ENCODE peak calls at places on chromosomes 2 and 18, in nine cellular contexts. W is cardiac fibroblast, O is bronchial epithelial cell, X is omental fat pad, K is A673, Z is kidney, S is heart left ventricle, M is keratinocyte, A is ovary. R is an unnamed sample.

GRCh38 chr2:128441341-128442052 is 122.8 kb upstream of the HS6ST1 start:
- DNase-seq in Z (peak), X (no peak), S (no peak), M (no peak), O (no peak), A (no peak), W (no peak), K (no peak), R (no peak)

GRCh38 chr18:4453712-4454547 is 1.2 kb downstream of the DLGAP1 start:
- DNase-seq in O (no peak), Z (peak), K (peak), S (no peak), M (no peak), X (no peak), W (no peak), A (no peak), R (peak)

GRCh38 chr2:64204006-64204632 is 59.9 kb upstream of the PELI1 start:
- DNase-seq in Z (no peak), A (no peak), K (peak), W (peak), S (peak), O (peak), M (no peak), X (no peak), R (peak)

GRCh38 chr2:156434461-156435291 is 1.5 kb upstream of the GPD2 start:
- DNase-seq in S (no peak), K (no peak), W (peak), X (no peak), Z (no peak), M (no peak), O (no peak), A (no peak), R (peak)

GRCh38 chr2:61950571-61951315 is 45.3 kb downstream of the COMMD1 start:
- DNase-seq in Z (no peak), A (no peak), S (no peak), M (no peak), K (no peak), X (no peak), O (peak), W (no peak), R (no peak)

GRCh38 chr18:2112435-2113045 is 458.8 kb downstream of the METTL4 start:
- DNase-seq in A (no peak), W (peak), Z (no peak), X (no peak), S (no peak), O (peak), K (no peak), M (no peak), R (no peak)

GRCh38 chr18:3594760-3595241 is 144.8 kb downstream of the TGIF1 start:
- DNase-seq in S (no peak), Z (no peak), K (peak), O (peak), A (peak), X (no peak), W (peak), M (no peak), R (no peak)

GRCh38 chr2:127637725-127638252 is 8.2 kb upstream of the GPR17 start:
- DNase-seq in K (peak), S (peak), A (no peak), O (peak), W (peak), X (no peak), M (peak), Z (no peak), R (no peak)

GRCh38 chr2:215626812-215627281 is 191.0 kb upstream of the FN1 start:
- DNase-seq in X (no peak), K (peak), M (no peak), Z (no peak), S (no peak), W (peak), A (no peak), O (no peak), R (no peak)

GRCh38 chr18:46705521-46705920 is 48.5 kb upstream of the LOXHD1 start:
- DNase-seq in Z (peak), X (no peak), K (no peak), S (no peak), W (no peak), A (no peak), M (no peak), O (no peak), R (no peak)

GRCh38 chr2:162091325-162092007 is 17.5 kb upstream of the DPP4 start:
- DNase-seq in K (no peak), M (peak), A (no peak), O (peak), W (no peak), Z (peak), S (no peak), X (no peak), R (no peak)

GRCh38 chr2:180999274-180999964 is 19.0 kb downstream of the UBE2E3 start:
- DNase-seq in K (no peak), O (peak), W (peak), A (no peak), Z (no peak), S (no peak), X (no peak), M (no peak), R (no peak)

GRCh38 chr2:189835855-189836558 is 51.8 kb downstream of the PMS1 start:
- DNase-seq in Z (no peak), S (no peak), A (no peak), X (no peak), O (no peak), M (no peak), W (no peak), K (no peak), R (no peak)

GRCh38 chr2:185185044-185185443 is 553.6 kb upstream of the FSIP2 start:
- DNase-seq in Z (peak), K (no peak), X (no peak), S (no peak), A (no peak), O (no peak), W (no peak), M (no peak), R (no peak)

GRCh38 chr2:112229365-112229764 is 25.5 kb downstream of the ZC3H8 start:
- DNase-seq in O (peak), M (peak), S (no peak), Z (no peak), K (peak), A (no peak), W (peak), X (no peak), R (no peak)

GRCh38 chr2:189393440-189394111 is 47.7 kb upstream of the WDR75 start:
- DNase-seq in W (peak), A (no peak), S (no peak), Z (no peak), O (peak), X (no peak), K (peak), M (peak), R (no peak)

GRCh38 chr2:55530539-55531081 is 11.1 kb downstream of the CFAP36 start:
- DNase-seq in S (no peak), A (no peak), W (no peak), O (no peak), Z (no peak), M (no peak), X (no peak), K (no peak), R (no peak)

GRCh38 chr18:11518788-11519685 is 90.4 kb upstream of the SLC35G4 start:
- DNase-seq in K (peak), A (no peak), Z (peak), O (peak), X (no peak), S (no peak), W (peak), M (peak), R (peak)

GRCh38 chr2:21687589-21687988 is 563.8 kb downstream of the TDRD15 start:
- DNase-seq in Z (no peak), X (no peak), S (no peak), A (no peak), K (no peak), W (no peak), M (no peak), O (no peak), R (no peak)

GRCh38 chr18:22136395-22136794 is 33.0 kb upstream of the GATA6 start:
- DNase-seq in M (no peak), S (no peak), K (peak), X (no peak), W (peak), Z (no peak), A (no peak), O (peak), R (no peak)

GRCh38 chr2:167013227-167013626 is 124.9 kb downstream of the XIRP2 start:
- DNase-seq in W (peak), M (no peak), K (no peak), A (no peak), O (peak), S (no peak), X (no peak), Z (no peak), R (no peak)

GRCh38 chr18:26383454-26384270 is 157.4 kb downstream of the TAF4B start:
- DNase-seq in K (peak), X (no peak), Z (no peak), O (peak), S (no peak), A (no peak), M (no peak), W (peak), R (peak)

GRCh38 chr18:63869374-63869773 is 18.1 kb upstream of the SERPINB2 start:
- DNase-seq in M (no peak), X (no peak), O (peak), W (peak), S (no peak), Z (no peak), K (no peak), A (no peak), R (no peak)

GRCh38 chr2:206392118-206392517 is 51.2 kb upstream of the ADAM23 start:
- DNase-seq in O (peak), S (no peak), X (no peak), Z (no peak), K (peak), W (peak), A (no peak), M (no peak), R (peak)

GRCh38 chr2:129231924-129232323 is 747.5 kb upstream of the RAB6C start:
- DNase-seq in W (no peak), Z (no peak), S (no peak), A (no peak), O (no peak), M (no peak), K (no peak), X (no peak), R (no peak)

GRCh38 chr2:200272320-200272719 is 34.2 kb upstream of the SPATS2L start:
- DNase-seq in X (no peak), O (no peak), A (no peak), Z (no peak), S (no peak), W (no peak), M (no peak), K (no peak), R (no peak)

GRCh38 chr2:200509227-200509607 is 651 bp downstream of the KCTD18 start:
- DNase-seq in X (no peak), K (no peak), W (peak), A (no peak), O (no peak), M (no peak), S (peak), Z (no peak), R (peak)

GRCh38 chr2:237227190-237227988 is 141.7 kb downstream of the COPS8 start:
- DNase-seq in X (no peak), M (peak), K (no peak), W (peak), A (no peak), O (peak), S (no peak), Z (no peak), R (no peak)

GRCh38 chr2:66695211-66695735 is 260.3 kb downstream of the MEIS1 start:
- DNase-seq in W (no peak), X (no peak), A (no peak), O (no peak), M (no peak), S (no peak), Z (no peak), K (no peak), R (no peak)

GRCh38 chr2:111941531-111941930 is 43.1 kb downstream of the MERTK start:
- DNase-seq in O (no peak), S (no peak), W (no peak), A (no peak), Z (no peak), M (no peak), X (no peak), K (peak), R (no peak)

GRCh38 chr2:162478721-162479129 is 134.8 kb downstream of the GCA start:
- DNase-seq in M (peak), W (peak), S (no peak), A (no peak), X (no peak), K (no peak), Z (no peak), O (peak), R (no peak)

GRCh38 chr2:189254268-189254883 is 74.8 kb upstream of the COL5A2 start:
- DNase-seq in A (peak), S (peak), Z (no peak), O (peak), W (peak), M (peak), X (peak), K (no peak), R (no peak)

DNA sequence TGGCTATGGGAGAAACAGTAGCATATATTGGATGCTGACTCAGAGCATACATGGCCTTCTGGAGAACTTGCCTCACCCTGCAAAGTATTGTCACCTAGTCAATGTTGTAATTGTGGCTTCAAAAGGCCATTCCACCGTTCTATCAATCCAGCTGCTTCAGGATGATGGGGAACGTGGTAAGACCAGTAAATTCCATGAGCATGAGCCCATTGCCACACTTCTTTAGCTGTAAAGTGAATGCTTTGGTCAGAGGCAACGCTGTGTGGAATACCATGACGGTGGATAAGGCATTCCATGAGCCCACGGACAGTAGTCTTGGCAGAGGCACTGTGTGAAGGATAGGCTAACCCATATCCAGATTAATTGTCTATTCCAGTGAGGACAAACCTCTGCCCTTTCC is 1300.1 kb upstream of the ACVR2A start:
- DNase-seq in W (no peak), Z (no peak), O (no peak), S (no peak), M (no peak), K (no peak), X (no peak), A (no peak), R (no peak)
- TF ChIP-seq CTCF in W (no peak), Z (no peak), O (no peak), S (no peak), M (no peak), K (no peak), X (no peak), A (no peak), R (no peak)

DNA sequence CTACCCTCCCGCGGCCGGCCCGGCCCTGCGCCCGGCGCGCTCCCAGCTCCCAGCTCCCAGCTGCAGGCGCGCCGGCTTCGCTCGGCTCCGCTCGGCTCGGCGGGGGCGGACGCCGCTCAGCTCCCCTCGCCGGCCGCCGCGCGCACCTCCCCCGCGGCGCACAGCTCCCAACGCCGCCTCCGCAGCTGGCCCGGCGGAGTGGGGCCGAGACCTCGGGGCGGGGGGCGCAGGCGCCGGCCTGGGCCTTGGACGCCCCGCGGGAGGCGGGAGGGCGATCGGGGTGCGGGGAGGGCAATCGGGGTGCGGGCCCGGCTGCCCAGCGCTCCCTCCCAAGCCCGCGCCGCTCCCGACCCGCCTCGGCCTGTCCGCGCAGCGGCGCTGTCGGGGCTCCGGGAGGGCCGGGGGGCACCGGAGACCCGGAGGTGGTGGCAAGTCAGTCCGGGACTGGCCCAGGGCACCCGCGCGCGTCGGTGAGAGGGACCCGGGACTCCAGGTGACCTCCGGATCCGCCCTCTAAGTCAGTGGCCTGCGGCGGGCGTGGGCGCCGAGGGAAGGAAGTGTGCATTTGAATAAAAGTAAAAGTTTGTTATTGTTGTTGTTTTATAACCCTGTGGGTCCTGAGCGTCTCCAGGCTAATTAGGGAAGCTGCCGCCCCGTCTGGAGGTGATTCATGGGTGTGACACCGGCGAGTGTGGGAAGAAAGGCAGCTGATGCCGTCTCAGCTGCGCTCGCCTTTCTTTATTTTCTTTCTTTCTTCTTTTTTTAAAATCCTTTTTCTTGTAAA is at the start of gene CRACDL:
- DNase-seq in M (no peak), K (peak), X (no peak), Z (peak), O (peak), W (peak), S (no peak), A (no peak), R (peak)
- TF ChIP-seq CTCF in M (peak), K (no peak), X (no peak), Z (no peak), O (peak), W (no peak), S (no peak), A (no peak), R (no peak)

GRCh38 chr2:45072064-45072861 is 63.0 kb upstream of the SIX2 start:
- DNase-seq in M (no peak), W (no peak), S (no peak), Z (no peak), K (no peak), X (no peak), A (no peak), O (no peak), R (no peak)
- TF ChIP-seq CTCF in M (no peak), W (no peak), S (no peak), Z (no peak), K (no peak), X (no peak), A (no peak), O (no peak), R (no peak)

GRCh38 chr2:197804049-197804757 is at the start of gene PLCL1:
- DNase-seq in M (peak), S (peak), Z (peak), K (peak), W (peak), A (peak), X (peak), O (peak), R (peak)
- TF ChIP-seq CTCF in M (no peak), S (no peak), Z (peak), K (no peak), W (no peak), A (peak), X (no peak), O (no peak), R (no peak)

GRCh38 chr2:238512247-238512867 is 85.6 kb downstream of the ASB1 start:
- DNase-seq in S (no peak), W (no peak), K (no peak), M (no peak), Z (peak), A (no peak), X (no peak), O (no peak), R (peak)

GRCh38 chr2:238510911-238511613 is 84.3 kb downstream of the ASB1 start:
- DNase-seq in O (no peak), X (no peak), K (no peak), A (no peak), S (no peak), W (no peak), Z (peak), M (no peak), R (no peak)

GRCh38 chr2:238515411-238515810 is 88.7 kb downstream of the ASB1 start:
- DNase-seq in O (no peak), A (no peak), W (no peak), M (no peak), Z (no peak), X (no peak), K (no peak), S (no peak), R (no peak)

GRCh38 chr2:238511614-238511950 is 84.9 kb downstream of the ASB1 start:
- DNase-seq in M (no peak), X (no peak), O (no peak), Z (peak), S (no peak), W (no peak), K (no peak), A (no peak), R (no peak)

GRCh38 chr2:238513346-238513745 is 86.6 kb downstream of the ASB1 start:
- DNase-seq in O (peak), M (no peak), S (no peak), K (peak), A (no peak), W (peak), X (no peak), Z (peak), R (peak)
- TF ChIP-seq CTCF in O (peak), M (peak), S (peak), K (peak), A (no peak), W (peak), X (no peak), Z (no peak), R (peak)

GRCh38 chr2:121099329-121100318 is 185.4 kb downstream of the TFCP2L1 start:
- DNase-seq in A (no peak), Z (no peak), W (no peak), X (no peak), K (no peak), M (no peak), O (no peak), S (peak), R (no peak)
- TF ChIP-seq CTCF in A (no peak), Z (no peak), W (peak), X (no peak), K (peak), M (peak), O (peak), S (no peak), R (no peak)

DNA sequence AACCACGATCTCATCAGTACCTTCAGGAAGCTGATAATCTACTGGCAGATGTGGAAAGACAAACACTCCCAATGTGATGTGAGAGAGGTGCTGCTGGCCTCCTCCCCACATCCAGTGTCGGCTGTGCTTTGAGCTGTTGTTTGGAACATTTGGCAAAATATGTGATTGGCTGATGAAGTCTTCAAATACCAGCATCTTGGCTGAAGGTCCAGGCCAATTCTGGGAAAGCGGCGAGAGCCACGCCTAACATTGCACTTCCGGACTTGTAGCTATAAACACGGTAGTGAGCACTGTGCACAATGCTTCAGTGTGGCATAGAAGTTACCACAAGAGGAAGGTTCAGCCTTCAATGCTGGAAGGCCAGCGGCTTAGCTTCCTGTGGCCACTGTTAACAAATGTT is 198.8 kb downstream of the DCDC2C start:
- DNase-seq in O (no peak), X (no peak), W (no peak), Z (no peak), S (peak), A (no peak), K (no peak), M (no peak), R (no peak)
- TF ChIP-seq CTCF in O (no peak), X (no peak), W (no peak), Z (no peak), S (no peak), A (no peak), K (no peak), M (no peak), R (no peak)